ENCODE peak calls at places on chromosome 3, in seven cellular contexts. G, Z, D, U, M, H and N are unnamed samples.

GRCh38 chr3:197355713-197356112 is 57.3 kb upstream of the DLG1 start:
- DNase-seq in G (peak; percentile 89), Z (no peak), D (no peak), U (no peak), M (no peak), H (no peak), N (no peak)

GRCh38 chr3:89368846-89369245 is 261.4 kb downstream of the EPHA3 start:
- DNase-seq in G (no peak), Z (no peak), D (no peak), U (no peak), M (no peak), H (no peak), N (no peak)

GRCh38 chr3:5190147-5190791 is 2.8 kb downstream of the EDEM1 start:
- DNase-seq in G (no peak), Z (no peak), D (no peak), U (peak; percentile 54), M (no peak), H (no peak), N (no peak)

GRCh38 chr3:194659778-194660177 is 12.2 kb downstream of the LSG1 start:
- DNase-seq in G (no peak), Z (no peak), D (no peak), U (no peak), M (no peak), H (no peak), N (no peak)

GRCh38 chr3:186760141-186760813 is 23.1 kb upstream of the EIF4A2 start:
- DNase-seq in G (no peak), Z (no peak), D (peak; percentile 60), U (no peak), M (no peak), H (no peak), N (no peak)

GRCh38 chr3:8301977-8302589 is 199.5 kb upstream of the LMCD1 start:
- DNase-seq in G (peak; percentile 53), Z (no peak), D (peak; percentile 75), U (peak; percentile 39), M (peak; percentile 33), H (no peak), N (peak; percentile 59)

GRCh38 chr3:66298591-66298990 is 77.8 kb downstream of the SLC25A26 start:
- DNase-seq in G (no peak), Z (no peak), D (no peak), U (peak; percentile 34), M (peak; percentile 22), H (no peak), N (no peak)

GRCh38 chr3:175469124-175469523 is 610.0 kb downstream of the NAALADL2 start:
- DNase-seq in G (no peak), Z (no peak), D (no peak), U (no peak), M (no peak), H (no peak), N (no peak)

GRCh38 chr3:128725932-128726690 is at the start of gene RAB7A:
- DNase-seq in G (peak; percentile 98), Z (peak; percentile 99), D (peak; percentile 98), U (peak; percentile 98), M (peak; percentile 95), H (peak; percentile 98), N (peak; percentile 99)

GRCh38 chr3:97793415-97794019 is 28.3 kb upstream of the CRYBG3 start:
- DNase-seq in G (peak; percentile 50), Z (no peak), D (peak; percentile 55), U (peak; percentile 53), M (peak; percentile 19), H (no peak), N (peak; percentile 63)

GRCh38 chr3:98115717-98116116 is 14.8 kb upstream of the OR5H1 start:
- DNase-seq in G (no peak), Z (no peak), D (no peak), U (no peak), M (no peak), H (no peak), N (no peak)

GRCh38 chr3:186383026-186383993 is 21.3 kb upstream of the DGKG start:
- DNase-seq in G (no peak), Z (no peak), D (no peak), U (no peak), M (no peak), H (no peak), N (no peak)

GRCh38 chr3:76138921-76139320 is 353.6 kb upstream of the ZNF717 start:
- DNase-seq in G (peak; percentile 24), Z (no peak), D (no peak), U (no peak), M (peak; percentile 2), H (no peak), N (no peak)

GRCh38 chr3:125582707-125583106 is 12.6 kb downstream of the OSBPL11 start:
- DNase-seq in G (peak; percentile 29), Z (no peak), D (peak; percentile 17), U (peak; percentile 22), M (no peak), H (no peak), N (peak; percentile 38)

GRCh38 chr3:100427694-100428093 is 26.4 kb downstream of the LNP1 start:
- DNase-seq in G (peak; percentile 93), Z (no peak), D (peak; percentile 34), U (no peak), M (peak; percentile 8), H (no peak), N (no peak)

GRCh38 chr3:10848261-10848660 is 32.2 kb downstream of the SLC6A11 start:
- DNase-seq in G (no peak), Z (no peak), D (no peak), U (no peak), M (no peak), H (no peak), N (no peak)

GRCh38 chr3:55885721-55886120 is 398.6 kb upstream of the WNT5A start:
- DNase-seq in G (peak; percentile 89), Z (no peak), D (peak; percentile 28), U (no peak), M (peak; percentile 66), H (no peak), N (peak; percentile 1)

GRCh38 chr3:192727032-192727847 is at the start of gene FGF12:
- DNase-seq in G (peak; percentile 11), Z (peak; percentile 77), D (peak; percentile 89), U (no peak), M (peak; percentile 13), H (peak; percentile 39), N (no peak)

GRCh38 chr3:141089339-141090152 is 38.4 kb downstream of the SPSB4 start:
- DNase-seq in G (no peak), Z (no peak), D (no peak), U (no peak), M (no peak), H (no peak), N (peak; percentile 8)

GRCh38 chr3:176079785-176080184 is 1117.5 kb downstream of the TBL1XR1 start:
- DNase-seq in G (no peak), Z (no peak), D (no peak), U (no peak), M (no peak), H (no peak), N (no peak)

GRCh38 chr3:58965870-58966269 is 84.0 kb downstream of the CFAP20DC start:
- DNase-seq in G (peak; percentile 7), Z (no peak), D (no peak), U (no peak), M (peak; percentile 34), H (no peak), N (no peak)

GRCh38 chr3:161081675-161082462 is 23.3 kb downstream of the B3GALNT1 start:
- DNase-seq in G (no peak), Z (no peak), D (no peak), U (no peak), M (no peak), H (no peak), N (no peak)

GRCh38 chr3:61141184-61141583 is 110.1 kb downstream of the FHIT start:
- DNase-seq in G (no peak), Z (no peak), D (no peak), U (no peak), M (no peak), H (no peak), N (no peak)

GRCh38 chr3:46501702-46502101 is 3.9 kb downstream of the RTP3 start:
- DNase-seq in G (no peak), Z (no peak), D (no peak), U (peak; percentile 13), M (peak; percentile 33), H (no peak), N (no peak)

GRCh38 chr3:61053781-61054496 is 197.3 kb downstream of the FHIT start:
- DNase-seq in G (no peak), Z (no peak), D (peak; percentile 19), U (no peak), M (no peak), H (no peak), N (no peak)

GRCh38 chr3:63899997-63900396 is 12.2 kb downstream of the SCAANT1 start:
- DNase-seq in G (no peak), Z (no peak), D (no peak), U (no peak), M (no peak), H (no peak), N (no peak)

GRCh38 chr3:58567251-58567515 is 10.0 kb downstream of the FAM107A start:
- DNase-seq in G (no peak), Z (peak; percentile 54), D (no peak), U (no peak), M (no peak), H (no peak), N (no peak)